ENCODE peak calls at places on chromosomes 16 and 17, in seven cellular contexts. F is stomach, B is esophagus squamous epithelium, W is psoas muscle, S is cardiac fibroblast, U is iPS DF 6.9, O is uterus. R is an unnamed sample.

GRCh38 chr17:3857261-3858105 is 11.4 kb upstream of the NCBP3 start:
- DNase-seq in F (no peak), B (no peak), W (no peak), S (peak), U (no peak), O (no peak), R (no peak)

GRCh38 chr17:3890082-3890892 is 2.6 kb downstream of the CAMKK1 start:
- DNase-seq in F (peak), B (no peak), W (peak), S (peak), U (no peak), O (peak), R (peak)

GRCh38 chr17:41762841-41763240 is 23.7 kb downstream of the JUP start:
- DNase-seq in F (no peak), B (no peak), W (no peak), S (no peak), U (no peak), O (no peak), R (no peak)

GRCh38 chr17:43982171-43982570 is 22.3 kb upstream of the NAGS start:
- DNase-seq in F (no peak), B (no peak), W (no peak), S (no peak), U (no peak), O (no peak), R (no peak)

GRCh38 chr17:32253117-32253611 is 12.5 kb upstream of the RHBDL3 start:
- DNase-seq in F (peak), B (no peak), W (peak), S (peak), U (no peak), O (peak), R (peak)

GRCh38 chr17:1485748-1486376 is 6.6 kb downstream of the MYO1C start:
- DNase-seq in F (peak), B (no peak), W (peak), S (peak), U (no peak), O (peak), R (no peak)

GRCh38 chr16:2912330-2913199 is 834 bp downstream of the FLYWCH1 start:
- DNase-seq in F (peak), B (no peak), W (peak), S (peak), U (no peak), O (peak), R (no peak)

GRCh38 chr17:19306160-19307111 is 56.1 kb downstream of the B9D1 start:
- DNase-seq in F (peak), B (no peak), W (no peak), S (no peak), U (no peak), O (no peak), R (no peak)

GRCh38 chr17:1220346-1220745 is 40.6 kb upstream of the ABR start:
- DNase-seq in F (no peak), B (no peak), W (no peak), S (no peak), U (no peak), O (no peak), R (no peak)

GRCh38 chr16:17992416-17992815 is 344.1 kb downstream of the NPIPA8 start:
- DNase-seq in F (no peak), B (no peak), W (no peak), S (no peak), U (no peak), O (no peak), R (no peak)

GRCh38 chr16:7405166-7405565 is 72.5 kb downstream of the RBFOX1 start:
- DNase-seq in F (peak), B (no peak), W (peak), S (no peak), U (peak), O (no peak), R (no peak)

GRCh38 chr17:1087381-1088241 is 90.7 kb downstream of the TIMM22 start:
- DNase-seq in F (peak), B (no peak), W (peak), S (no peak), U (no peak), O (peak), R (peak)

GRCh38 chr16:30032083-30032819 is 1.2 kb upstream of the TLCD3B start:
- DNase-seq in F (peak), B (no peak), W (no peak), S (peak), U (no peak), O (peak), R (no peak)

GRCh38 chr17:61410555-61411089 is 11.0 kb downstream of the TBX2 start:
- DNase-seq in F (peak), B (no peak), W (peak), S (peak), U (no peak), O (peak), R (peak)

GRCh38 chr16:72637306-72637705 is 410.6 kb downstream of the ZFHX3 start:
- DNase-seq in F (no peak), B (no peak), W (no peak), S (peak), U (no peak), O (no peak), R (no peak)

GRCh38 chr16:27746076-27746855 is 196.3 kb downstream of the KATNIP start:
- DNase-seq in F (no peak), B (no peak), W (peak), S (no peak), U (no peak), O (no peak), R (no peak)

GRCh38 chr17:73719588-73720071 is 75.4 kb upstream of the SDK2 start:
- DNase-seq in F (no peak), B (no peak), W (no peak), S (no peak), U (no peak), O (no peak), R (no peak)

GRCh38 chr17:7404737-7405412 is 978 bp upstream of the TMEM256 start:
- DNase-seq in F (peak), B (no peak), W (peak), S (peak), U (no peak), O (no peak), R (no peak)

GRCh38 chr16:22317001-22317530 is 19.9 kb downstream of the POLR3E start:
- DNase-seq in F (no peak), B (no peak), W (no peak), S (no peak), U (no peak), O (no peak), R (peak)

GRCh38 chr16:82067042-82067809 is 32.2 kb downstream of the HSD17B2 start:
- DNase-seq in F (no peak), B (no peak), W (no peak), S (no peak), U (no peak), O (no peak), R (no peak)

GRCh38 chr17:79706931-79707382 is 23.8 kb upstream of the ENPP7 start:
- DNase-seq in F (no peak), B (no peak), W (no peak), S (peak), U (no peak), O (peak), R (no peak)

GRCh38 chr16:27446721-27447120 is 44.7 kb downstream of the IL21R start:
- DNase-seq in F (no peak), B (no peak), W (no peak), S (no peak), U (no peak), O (no peak), R (no peak)

GRCh38 chr17:2689411-2690164 is 22.0 kb downstream of the CLUH start:
- DNase-seq in F (no peak), B (no peak), W (peak), S (no peak), U (no peak), O (no peak), R (peak)

DNA sequence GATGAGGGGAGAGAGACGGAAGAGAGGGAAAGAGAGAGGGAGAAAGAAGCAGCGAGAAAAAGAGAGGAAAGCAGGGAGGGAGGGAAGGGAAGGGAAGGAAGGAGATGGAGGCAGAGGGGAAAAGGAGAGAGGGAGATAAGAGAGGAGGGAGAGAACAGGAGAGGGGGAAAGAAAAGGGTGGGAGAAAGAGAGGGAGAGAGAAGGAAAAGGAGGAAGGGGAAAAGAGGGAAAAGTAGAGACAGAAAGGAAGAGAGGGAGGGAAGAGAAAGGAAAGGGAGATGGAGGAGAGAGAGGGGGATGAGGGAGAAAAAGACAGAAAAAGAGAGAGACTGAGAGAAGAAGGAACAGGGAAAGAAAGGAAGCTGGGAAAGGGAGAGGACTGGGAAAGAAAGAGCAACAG is 814.4 kb downstream of the CDH11 start:
- DNase-seq in F (no peak), B (no peak), W (no peak), S (no peak), U (no peak), O (no peak), R (no peak)
- H3K4me3 ChIP-seq in F (no peak), B (no peak), W (no peak), S (no peak), U (no peak), O (no peak), R (no peak)

GRCh38 chr17:82227629-82228277 is 1.1 kb upstream of the SLC16A3 start:
- DNase-seq in F (no peak), B (no peak), W (peak), S (no peak), U (no peak), O (no peak), R (no peak)
- H3K4me3 ChIP-seq in F (peak), B (peak), W (peak), S (peak), U (peak), O (no peak), R (no peak)

DNA sequence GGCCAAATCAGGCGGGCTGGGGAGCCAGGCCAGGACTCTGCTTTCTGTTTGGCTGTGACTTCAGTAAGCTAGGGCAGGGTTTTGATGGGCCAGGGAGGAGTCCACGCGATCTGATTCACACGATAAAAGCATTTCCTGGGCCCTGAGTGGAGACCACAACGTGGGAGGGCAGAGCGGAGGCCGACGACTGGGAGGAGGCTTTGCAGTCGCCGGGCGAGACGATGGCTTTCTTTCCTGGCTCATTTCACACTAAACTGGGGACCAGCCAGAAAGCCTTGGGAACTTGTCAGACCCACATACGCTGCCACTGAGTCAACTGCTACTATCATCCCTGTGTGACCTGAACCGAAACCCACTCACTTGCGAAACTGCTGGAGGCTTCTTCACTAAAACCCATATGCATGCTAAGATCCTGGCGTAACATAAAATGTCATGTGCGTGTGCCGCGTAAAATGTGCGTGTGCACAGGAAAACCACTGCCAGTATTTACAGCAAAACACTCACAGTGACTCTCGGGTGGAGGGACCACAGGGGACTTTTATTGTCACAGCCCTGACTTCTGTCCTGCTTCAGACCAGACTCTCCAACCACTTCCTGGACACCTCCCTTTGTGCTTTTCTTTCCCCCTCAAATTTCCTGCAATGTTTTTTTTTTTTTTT is 14.2 kb upstream of the RHBDF2 start:
- DNase-seq in F (peak), B (no peak), W (peak), S (peak), U (no peak), O (peak), R (peak)
- H3K4me3 ChIP-seq in F (no peak), B (peak), W (peak), S (peak), U (no peak), O (no peak), R (peak)

GRCh38 chr16:81001330-81001729 is 5.4 kb downstream of the CMC2 start:
- DNase-seq in F (no peak), B (no peak), W (no peak), S (no peak), U (no peak), O (no peak), R (no peak)
- H3K4me3 ChIP-seq in F (no peak), B (no peak), W (no peak), S (no peak), U (no peak), O (no peak), R (no peak)

DNA sequence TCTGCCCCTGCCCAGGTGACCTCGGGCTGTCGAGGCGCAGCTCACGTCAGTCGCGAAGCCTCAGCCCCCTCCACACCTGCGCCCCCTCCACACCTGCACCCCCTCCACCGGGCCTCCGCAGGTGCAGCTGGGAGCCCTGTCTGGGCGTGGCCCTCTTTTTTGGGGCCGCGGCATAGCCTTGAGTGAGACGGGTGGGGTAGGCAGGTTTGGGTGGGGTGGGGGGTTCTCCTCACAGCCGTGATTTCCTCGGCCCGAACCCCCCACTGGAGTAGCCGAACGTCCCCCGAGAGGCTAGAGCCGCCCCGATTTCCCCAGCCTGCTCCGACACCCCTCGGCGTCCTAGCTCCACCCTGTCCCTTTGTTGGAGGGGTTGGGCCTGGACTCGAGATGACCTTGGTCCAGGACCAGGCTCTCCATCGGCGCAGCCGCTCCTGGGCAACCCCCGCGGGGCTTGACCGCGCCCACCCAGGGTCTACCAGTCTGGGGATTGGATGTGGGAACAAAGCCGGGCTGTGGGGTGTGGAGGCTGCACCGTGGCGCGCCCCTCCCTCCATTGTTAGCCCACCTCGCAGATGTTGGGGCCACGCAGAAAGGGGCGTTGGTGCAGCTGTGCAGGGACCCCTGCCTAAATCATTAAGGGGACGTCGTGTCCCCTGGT is 627 bp downstream of the TUBB3 start:
- DNase-seq in F (no peak), B (no peak), W (no peak), S (no peak), U (no peak), O (no peak), R (no peak)
- H3K4me3 ChIP-seq in F (peak), B (peak), W (peak), S (peak), U (peak), O (no peak), R (peak)

DNA sequence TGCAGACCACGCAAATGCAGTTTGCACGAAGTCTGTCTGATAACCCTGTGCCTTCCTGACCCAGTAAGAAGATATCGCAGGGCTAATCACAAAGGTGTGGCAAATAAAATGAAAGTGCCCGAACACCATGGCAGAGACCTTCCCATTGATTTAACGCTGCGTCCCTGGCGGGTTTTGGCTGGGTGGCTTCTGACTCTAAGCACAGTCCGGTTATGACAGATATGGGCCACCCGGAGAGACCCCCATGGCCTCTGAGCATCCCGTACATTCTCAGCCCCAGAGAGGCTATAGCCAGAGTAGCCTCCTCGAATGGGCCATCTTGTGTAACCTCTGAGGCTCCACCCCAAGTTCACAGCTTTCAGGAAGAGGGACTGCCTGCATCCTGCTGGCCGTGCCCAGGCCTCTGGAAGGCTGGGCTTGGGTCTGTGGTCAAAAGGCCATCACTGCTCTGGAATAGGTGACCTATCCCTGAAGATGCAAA is 5.5 kb downstream of the FOXC2 start:
- DNase-seq in F (no peak), B (no peak), W (no peak), S (no peak), U (no peak), O (no peak), R (no peak)
- H3K4me3 ChIP-seq in F (no peak), B (peak), W (no peak), S (peak), U (no peak), O (no peak), R (peak)

GRCh38 chr17:82839617-82840292 is at the start of gene ZNF750:
- DNase-seq in F (no peak), B (no peak), W (no peak), S (no peak), U (no peak), O (no peak), R (no peak)

GRCh38 chr17:82840431-82840831 is 609 bp upstream of the ZNF750 start:
- DNase-seq in F (no peak), B (no peak), W (no peak), S (no peak), U (no peak), O (no peak), R (no peak)

GRCh38 chr17:82837586-82838320 is 2.1 kb downstream of the ZNF750 start:
- DNase-seq in F (no peak), B (no peak), W (no peak), S (no peak), U (no peak), O (no peak), R (no peak)

GRCh38 chr17:82836823-82837357 is 2.9 kb downstream of the ZNF750 start:
- DNase-seq in F (no peak), B (no peak), W (no peak), S (no peak), U (no peak), O (no peak), R (no peak)

DNA sequence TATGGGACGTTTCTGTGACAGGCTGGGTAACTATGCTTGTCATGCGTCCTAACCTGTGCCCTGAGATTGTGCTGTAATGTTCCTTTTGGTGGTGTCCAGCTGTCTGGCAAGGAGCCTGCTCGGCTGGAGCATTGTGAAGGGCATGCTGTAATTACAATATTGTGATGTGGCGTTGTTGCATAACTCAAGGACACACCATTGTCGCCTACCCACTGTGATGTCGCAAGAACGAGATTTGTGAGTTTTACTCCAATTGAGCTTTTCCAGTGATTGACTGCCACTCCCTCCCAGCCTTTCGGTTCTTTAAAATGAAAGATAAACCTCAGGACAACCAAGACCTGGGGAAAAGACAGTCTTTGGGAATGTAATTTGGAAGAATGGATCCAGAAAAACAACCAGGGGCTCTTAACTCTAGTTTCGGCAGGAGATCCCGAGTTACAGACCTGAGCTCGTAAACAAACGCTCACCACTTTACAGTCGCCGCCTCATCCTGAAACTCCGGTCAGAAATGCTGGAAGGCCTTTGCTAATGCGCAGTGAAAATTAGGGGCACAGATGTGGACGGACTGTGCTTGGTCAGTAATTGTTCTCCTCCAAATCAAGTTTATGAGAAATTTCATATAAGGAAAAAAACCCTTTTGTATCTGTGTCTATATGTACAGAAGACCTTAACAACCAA is 1.3 kb downstream of the ZNF750 start:
- DNase-seq in F (no peak), B (no peak), W (peak), S (peak), U (no peak), O (no peak), R (no peak)
- H3K4me3 ChIP-seq in F (no peak), B (peak), W (peak), S (no peak), U (no peak), O (no peak), R (no peak)